ENCODE peak calls at places on chromosomes 6 and 20, in five cellular contexts. J, Y, Q, O and X are unnamed samples.
A peak's percentile ranks its signal among the peaks of the same experiment; 100 is the strongest.

GRCh38 chr20:63284083-63284440 is 8.9 kb upstream of the COL20A1 start:
- DNase-seq in Q (no peak), O (no peak), J (no peak), Y (no peak), X (no peak)

GRCh38 chr20:7348253-7348652 is 580.8 kb downstream of the BMP2 start:
- DNase-seq in Q (no peak), Y (no peak), O (no peak), J (no peak), X (no peak)

GRCh38 chr6:47061631-47062300 is 19.6 kb upstream of the ADGRF1 start:
- DNase-seq in Y (no peak), J (no peak), Q (no peak), O (peak; percentile 61), X (no peak)

GRCh38 chr6:54053893-54054391 is 57.3 kb upstream of the MLIP start:
- DNase-seq in O (peak; percentile 93), Q (peak; percentile 48), Y (peak; percentile 46), J (no peak), X (peak; percentile 99)

GRCh38 chr6:167974644-167975344 is 22.7 kb upstream of the KIF25 start:
- DNase-seq in Y (no peak), Q (no peak), J (no peak), O (no peak), X (no peak)

GRCh38 chr6:36793296-36793912 is 45.8 kb downstream of the CPNE5 start:
- DNase-seq in O (no peak), Q (no peak), Y (no peak), J (no peak), X (no peak)

GRCh38 chr6:133945158-133945557 is 7.9 kb upstream of the TBPL1 start:
- DNase-seq in J (no peak), O (peak; percentile 20), Y (no peak), Q (no peak), X (no peak)

GRCh38 chr6:159969921-159970320 is 1.0 kb downstream of the IGF2R start:
- DNase-seq in J (no peak), Q (peak; percentile 19), O (peak; percentile 73), Y (no peak), X (no peak)

GRCh38 chr6:169902070-169902469 is 150.6 kb downstream of the ERMARD start:
- DNase-seq in J (no peak), Q (no peak), O (no peak), Y (no peak), X (no peak)

GRCh38 chr6:137371634-137372016 is 122.6 kb downstream of the OLIG3 start:
- DNase-seq in J (no peak), Y (no peak), Q (no peak), O (no peak), X (no peak)

GRCh38 chr6:149545258-149545753 is 537 bp downstream of the PPIL4 start:
- DNase-seq in O (peak; percentile 78), Q (no peak), J (peak; percentile 58), Y (no peak), X (no peak)

GRCh38 chr6:20319520-20320357 is 81.9 kb upstream of the E2F3 start:
- DNase-seq in O (no peak), Q (no peak), J (no peak), Y (no peak), X (no peak)

GRCh38 chr20:62220666-62221568 is 839 bp upstream of the HRH3 start:
- DNase-seq in O (no peak), J (no peak), Y (no peak), Q (no peak), X (no peak)

GRCh38 chr20:62222266-62222850 is 2.3 kb upstream of the HRH3 start:
- DNase-seq in O (no peak), Y (no peak), Q (no peak), J (no peak), X (no peak)

GRCh38 chr20:62219101-62219991 is 732 bp downstream of the HRH3 start:
- DNase-seq in Y (no peak), O (no peak), J (no peak), Q (no peak), X (no peak)

GRCh38 chr20:62217913-62218773 is 1.9 kb downstream of the HRH3 start:
- DNase-seq in Q (no peak), O (no peak), J (no peak), Y (no peak), X (no peak)

DNA sequence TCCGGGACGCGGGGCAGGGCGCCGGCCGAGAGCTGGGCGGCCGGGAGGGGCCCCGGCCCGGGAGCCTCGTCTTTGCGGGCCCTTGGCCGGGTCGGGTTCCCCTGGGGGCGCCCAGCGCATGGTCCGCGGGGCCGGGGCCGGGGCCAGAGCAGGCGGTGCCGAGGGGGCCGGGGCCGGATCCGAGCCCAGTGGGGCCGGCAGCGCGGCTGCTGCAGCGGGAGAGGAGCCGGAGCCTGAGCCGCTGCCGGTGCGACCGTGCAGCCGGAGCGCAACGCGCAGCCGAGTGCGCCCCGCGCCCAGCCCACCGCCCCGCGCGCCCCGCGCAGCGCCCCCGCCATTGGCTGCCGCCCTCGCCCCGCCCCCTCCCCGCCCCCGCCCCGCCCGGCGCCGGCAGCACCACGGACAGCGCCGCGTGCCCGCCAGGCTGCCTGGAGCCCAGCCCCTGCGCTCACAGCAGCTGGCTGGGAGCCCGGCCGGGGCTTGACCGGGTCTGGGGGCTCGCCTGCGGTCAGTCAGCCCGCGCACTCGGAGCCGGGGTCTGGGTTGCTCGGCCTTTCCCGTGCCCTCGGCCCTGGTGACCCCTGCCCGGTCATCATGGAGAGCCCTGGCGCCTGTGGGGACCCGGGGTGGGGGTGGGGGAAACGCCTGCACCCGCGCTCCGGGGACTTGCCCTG is at the start of gene HRH3:
- DNase-seq in Q (no peak), O (peak; percentile 40), J (peak; percentile 83), Y (no peak), X (no peak)
- H3K4me3 ChIP-seq in Q (no peak within 1 kb of the TSS), O (peak within 1 kb of the TSS; percentile 24), J (peak within 1 kb of the TSS; percentile 23), Y (no peak within 1 kb of the TSS), X (no peak within 1 kb of the TSS)

GRCh38 chr6:44630125-44631028 is 242.9 kb downstream of the CDC5L start:
- DNase-seq in Q (peak; percentile 42), J (no peak), Y (no peak), O (peak; percentile 86), X (no peak)
- TF ChIP-seq CTCF in Q (peak; percentile 73), J (no peak), Y (peak; percentile 71), O (peak; percentile 83), X (peak; percentile 75)

DNA sequence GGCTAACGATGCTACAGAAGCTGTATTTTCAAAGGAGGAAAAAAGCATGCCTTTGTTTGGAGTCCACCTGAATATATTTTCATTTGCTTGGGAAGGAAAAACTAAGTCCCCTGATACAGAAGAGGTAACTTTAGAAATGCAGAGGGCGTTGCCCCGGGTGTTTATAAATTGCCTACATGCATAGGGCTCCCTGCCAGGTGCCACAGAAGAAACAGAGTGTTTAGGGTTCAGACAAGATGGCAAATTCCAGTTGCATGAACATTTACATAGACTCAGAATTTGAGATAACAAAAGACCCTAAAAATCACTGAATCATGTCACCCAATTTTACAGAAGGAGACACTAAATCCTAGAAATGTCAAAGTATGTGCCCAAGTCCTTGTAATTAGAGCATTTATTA is 19.9 kb downstream of the RIN2 start:
- DNase-seq in J (no peak), Q (no peak), Y (no peak), O (no peak), X (no peak)
- H3K4me3 ChIP-seq in J (no peak overlapping the region), Q (no peak overlapping the region), Y (no peak overlapping the region), O (no peak overlapping the region), X (no peak overlapping the region)

GRCh38 chr20:52536040-52536439 is 344.5 kb upstream of the ZFP64 start:
- DNase-seq in Q (no peak), J (no peak), Y (no peak), O (no peak), X (no peak)

GRCh38 chr20:52536841-52537400 is 345.3 kb upstream of the ZFP64 start:
- DNase-seq in O (no peak), Q (no peak), J (no peak), Y (peak; percentile 16), X (no peak)

GRCh38 chr20:52540489-52540888 is 348.9 kb upstream of the ZFP64 start:
- DNase-seq in Y (no peak), J (no peak), Q (no peak), O (no peak), X (no peak)

DNA sequence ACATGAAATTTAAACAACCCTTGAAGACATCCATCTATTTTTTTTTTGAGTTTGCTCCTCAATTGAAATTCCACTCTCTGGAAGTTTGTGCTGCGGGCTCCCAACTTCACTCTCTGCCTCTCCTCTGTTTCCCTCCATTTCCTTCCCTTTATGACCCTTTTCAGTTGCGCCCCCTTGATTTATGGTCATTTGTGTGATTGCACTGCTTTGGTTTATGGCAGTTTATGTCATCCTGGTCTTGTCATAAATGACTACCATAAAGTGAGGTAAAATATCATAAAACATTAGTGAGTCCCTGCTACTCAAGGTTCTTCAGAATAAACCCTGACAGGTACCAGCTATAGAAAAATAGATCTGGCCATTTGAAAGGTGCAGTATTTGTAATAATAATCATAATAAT is 348.3 kb upstream of the ZFP64 start:
- DNase-seq in Y (no peak), Q (no peak), O (no peak), J (no peak), X (no peak)
- TF ChIP-seq CTCF in Y (no peak), Q (peak; percentile 22), O (no peak), J (no peak), X (no peak)